ENCODE peak calls at places on chromosomes 13 and 19, in four cellular contexts. N is aorta; R is upper lobe of right lung; P is CD4-positive, CD25-positive, alpha-beta regulatory T cell. T is an unnamed sample.

GRCh38 chr19:6264077-6264445 is 15.7 kb downstream of the MLLT1 start:
- DNase-seq in N (peak), R (no peak), P (no peak), T (no peak)

GRCh38 chr13:20127263-20127562 is 33.6 kb downstream of the GJA3 start:
- DNase-seq in P (peak), N (no peak), R (no peak), T (no peak)

GRCh38 chr13:40352385-40352778 is 314.1 kb downstream of the FOXO1 start:
- DNase-seq in R (no peak), P (no peak), N (no peak), T (no peak)

GRCh38 chr19:44788971-44789370 is 11.3 kb downstream of the CBLC start:
- DNase-seq in N (no peak), R (no peak), P (no peak), T (no peak)

GRCh38 chr13:33682020-33682564 is 135.9 kb upstream of the RFC3 start:
- DNase-seq in R (no peak), N (no peak), P (no peak), T (no peak)

GRCh38 chr19:38012944-38013343 is 105.9 kb downstream of the SIPA1L3 start:
- DNase-seq in R (no peak), N (no peak), P (no peak), T (no peak)

GRCh38 chr13:65028101-65028500 is 2202.0 kb downstream of the PCDH9 start:
- DNase-seq in N (no peak), P (no peak), R (no peak), T (no peak)

GRCh38 chr13:101554420-101555125 is 102.1 kb downstream of the ITGBL1 start:
- DNase-seq in P (no peak), N (no peak), R (no peak), T (no peak)

GRCh38 chr19:44662686-44663085 is 8.6 kb upstream of the CEACAM19 start:
- DNase-seq in R (no peak), P (no peak), N (no peak), T (no peak)

GRCh38 chr19:2063824-2064223 is 12.8 kb upstream of the MKNK2 start:
- DNase-seq in R (no peak), N (no peak), P (no peak), T (no peak)

GRCh38 chr13:21557995-21558394 is 46.0 kb downstream of the MICU2 start:
- DNase-seq in N (no peak), P (no peak), R (no peak), T (no peak)

GRCh38 chr19:7540761-7541480 is 5.4 kb downstream of the PNPLA6 start:
- DNase-seq in N (no peak), P (no peak), R (peak), T (no peak)

GRCh38 chr13:35136585-35136984 is 194.5 kb downstream of the NBEA start:
- DNase-seq in N (no peak), R (no peak), P (no peak), T (no peak)

GRCh38 chr19:32195706-32196610 is 149.5 kb upstream of the ZNF507 start:
- DNase-seq in R (no peak), N (peak), P (no peak), T (no peak)

GRCh38 chr19:34320277-34320676 is 44.7 kb upstream of the GPI start:
- DNase-seq in N (no peak), P (no peak), R (no peak), T (no peak)

GRCh38 chr19:38596057-38596981 is 21.4 kb downstream of the MAP4K1 start:
- DNase-seq in R (peak), P (no peak), N (no peak), T (no peak)

GRCh38 chr19:17943284-17944221 is 10.7 kb downstream of the CCDC124 start:
- DNase-seq in P (no peak), N (no peak), R (no peak), T (no peak)

GRCh38 chr13:97423300-97424045 is 10.5 kb upstream of the RAP2A start:
- DNase-seq in N (no peak), P (no peak), R (no peak), T (no peak)
- H3K27ac ChIP-seq in N (no peak), P (no peak), R (no peak), T (no peak)

GRCh38 chr19:11054200-11054599 is 35.1 kb upstream of the LDLR start:
- DNase-seq in N (no peak), P (no peak), R (no peak), T (no peak)
- H3K4me3 ChIP-seq in N (no peak), P (no peak), R (no peak), T (no peak)

DNA sequence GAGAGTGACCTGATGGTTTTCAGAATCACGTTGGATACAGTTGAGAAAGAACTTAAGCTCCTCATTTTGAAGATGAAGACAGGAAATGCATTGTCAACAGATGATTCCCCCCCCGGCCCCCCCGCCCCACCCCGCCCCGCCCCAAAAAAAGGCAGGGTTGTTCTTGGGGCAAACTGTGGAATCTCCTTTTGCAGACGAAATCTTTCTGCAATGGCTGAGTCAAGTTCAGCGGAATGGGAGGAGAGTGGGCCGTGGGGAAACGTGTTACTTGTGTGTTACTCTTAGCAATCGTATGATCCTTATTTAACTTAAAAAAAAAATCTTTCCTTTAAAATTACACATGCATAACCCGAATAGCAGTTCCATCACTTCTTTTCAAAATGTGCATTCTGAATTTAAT is 348.4 kb upstream of the ARGLU1 start:
- DNase-seq in N (no peak), R (no peak), P (no peak), T (no peak)
- H3K27ac ChIP-seq in N (no peak), R (peak), P (no peak), T (no peak)

GRCh38 chr19:35509018-35509652 is 4.3 kb downstream of the DMKN start:
- DNase-seq in P (peak), N (no peak), R (peak), T (peak)
- H3K4me3 ChIP-seq in P (no peak), N (peak), R (peak), T (peak)

DNA sequence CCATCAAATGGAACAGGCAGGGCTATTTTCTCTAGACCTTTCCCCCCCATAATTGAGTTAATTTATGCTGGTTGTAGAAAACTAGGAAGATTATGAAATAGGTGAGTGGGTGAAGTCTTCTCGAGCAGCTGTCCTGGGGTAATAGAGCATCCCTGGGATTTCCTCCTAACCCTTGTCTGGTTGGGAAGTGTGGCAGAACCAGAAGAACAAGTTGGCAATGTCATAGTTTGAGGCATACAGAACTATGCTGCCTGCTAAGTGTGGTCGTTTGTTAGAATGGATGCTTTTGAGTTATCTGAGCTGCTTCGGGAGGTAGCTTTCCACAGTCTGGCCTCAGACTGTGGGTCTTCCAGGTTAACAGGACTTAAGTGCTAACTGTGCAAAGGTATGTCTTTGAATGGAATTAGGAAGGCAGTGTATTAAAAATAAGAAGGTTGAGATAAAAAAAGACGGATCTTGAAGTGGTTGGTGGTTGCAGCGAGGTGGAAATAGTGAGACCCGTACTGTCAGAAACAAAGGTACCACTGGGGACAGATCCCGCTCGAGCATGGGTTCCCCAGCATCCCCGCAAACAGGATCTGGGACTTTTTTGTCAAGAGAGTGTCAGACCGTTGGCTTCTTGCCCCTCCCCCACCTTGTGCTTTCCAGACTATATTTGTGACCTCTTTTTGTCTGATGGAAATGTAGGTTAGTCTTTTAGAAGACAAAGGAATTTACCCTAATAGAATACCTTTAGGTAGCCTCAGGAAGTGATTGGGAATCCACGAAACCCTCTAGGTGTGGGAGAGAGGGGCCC is 4.0 kb downstream of the GATAD2A start:
- DNase-seq in R (no peak), P (no peak), N (no peak), T (no peak)
- H3K27ac ChIP-seq in R (no peak), P (no peak), N (no peak), T (no peak)

DNA sequence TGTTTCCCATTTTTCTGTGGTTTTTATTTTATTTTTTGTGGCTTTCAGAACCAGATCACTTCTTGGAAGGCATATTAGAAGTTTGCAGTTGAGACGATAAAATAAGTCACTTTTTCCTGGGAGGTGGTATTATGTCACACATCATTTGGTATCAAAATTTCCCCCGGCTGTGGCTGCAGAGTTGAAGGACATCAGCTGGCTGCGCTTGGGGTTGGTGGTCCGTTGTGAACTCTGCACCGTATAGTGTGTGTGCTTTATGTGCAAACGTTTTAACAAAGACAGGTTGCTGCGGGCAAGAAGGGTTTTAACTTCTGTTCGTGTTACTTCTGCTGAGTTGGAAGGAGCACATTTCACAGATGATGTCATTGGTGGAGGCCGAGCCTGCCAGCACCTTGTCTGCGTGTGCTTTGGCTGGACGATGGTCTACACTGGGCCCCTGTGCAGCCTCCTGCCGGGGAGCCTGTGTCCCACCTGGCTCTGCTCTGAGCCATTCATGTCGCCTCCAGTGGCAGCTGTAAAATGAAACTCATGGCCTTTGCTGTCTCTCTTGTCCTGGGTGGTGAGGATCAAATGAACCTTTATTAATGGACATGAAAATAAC is 9.6 kb downstream of the ATP11A start:
- DNase-seq in P (no peak), N (peak), R (no peak), T (no peak)
- H3K4me3 ChIP-seq in P (no peak), N (no peak), R (no peak), T (no peak)

GRCh38 chr13:42580644-42581043 is 6.7 kb downstream of the TNFSF11 start:
- DNase-seq in P (no peak), N (no peak), R (no peak), T (no peak)
- H3K27ac ChIP-seq in P (no peak), N (no peak), R (no peak), T (no peak)

GRCh38 chr19:56838930-56839664 is 1.4 kb downstream of the PEG3 start:
- DNase-seq in P (peak), R (peak), N (peak), T (no peak)

GRCh38 chr19:56840452-56841193 is at the start of the genes PEG3 and ZIM2:
- DNase-seq in P (no peak), N (peak), R (no peak), T (no peak)

GRCh38 chr19:56841194-56841546 is 644 bp upstream of the PEG3 start:
- DNase-seq in R (no peak), N (no peak), P (no peak), T (no peak)

GRCh38 chr19:56838680-56838929 is 1.9 kb downstream of the PEG3 start:
- DNase-seq in R (no peak), P (no peak), N (no peak), T (no peak)

GRCh38 chr19:56839665-56840451 is 668 bp downstream of the PEG3 start:
- DNase-seq in R (peak), N (peak), P (peak), T (no peak)
- H3K4me3 ChIP-seq in R (peak), N (no peak), P (no peak), T (no peak)

GRCh38 chr13:48072787-48073186 is 22.1 kb downstream of the MED4 start:
- DNase-seq in R (no peak), N (no peak), P (no peak), T (no peak)
- H3K27ac ChIP-seq in R (no peak), N (no peak), P (no peak), T (no peak)